ENCODE peak calls at places on chromosomes 5 and 9, in four cellular contexts. U, A, X and P are unnamed samples.

GRCh38 chr9:28648723-28649122 is 1075.4 kb upstream of the C9orf72 start:
- DNase-seq in A (no peak), X (no peak), U (no peak), P (no peak)

GRCh38 chr9:95003694-95004451 is 277.4 kb downstream of the AOPEP start:
- DNase-seq in U (peak), A (peak), X (peak), P (peak)

GRCh38 chr5:169099801-169100734 is 200.9 kb downstream of the SLIT3 start:
- DNase-seq in A (peak), X (no peak), U (no peak), P (no peak)

GRCh38 chr5:147558826-147559225 is 49.0 kb upstream of the DPYSL3 start:
- DNase-seq in A (peak), X (peak), U (peak), P (peak)

GRCh38 chr9:78035369-78035993 is 3.9 kb upstream of the GNAQ start:
- DNase-seq in A (peak), U (peak), X (peak), P (peak)

GRCh38 chr9:106324596-106325280 is 538.2 kb upstream of the ZNF462 start:
- DNase-seq in X (no peak), U (no peak), A (no peak), P (peak)

GRCh38 chr5:91125916-91126315 is 257.2 kb downstream of the ARRDC3 start:
- DNase-seq in X (no peak), A (no peak), U (no peak), P (no peak)

GRCh38 chr5:138352722-138353549 is 451 bp downstream of the KDM3B start:
- DNase-seq in A (peak), X (peak), U (peak), P (peak)

GRCh38 chr5:107670028-107670926 is 460 bp downstream of the EFNA5 start:
- DNase-seq in U (peak), A (peak), X (no peak), P (peak)

GRCh38 chr5:56123531-56124243 is 109.4 kb downstream of the ANKRD55 start:
- DNase-seq in U (peak), X (peak), A (peak), P (peak)

GRCh38 chr5:58871648-58872242 is 288.9 kb downstream of the RAB3C start:
- DNase-seq in X (peak), U (peak), A (peak), P (peak)

GRCh38 chr9:117744856-117745389 is 40.7 kb downstream of the TLR4 start:
- DNase-seq in A (no peak), X (no peak), U (peak), P (no peak)

GRCh38 chr5:94329115-94329514 is 289.3 kb downstream of the KIAA0825 start:
- DNase-seq in X (no peak), U (no peak), A (no peak), P (no peak)

GRCh38 chr9:121748080-121748479 is 96.6 kb downstream of the DAB2IP start:
- DNase-seq in X (no peak), U (no peak), A (no peak), P (no peak)

GRCh38 chr9:4024281-4024680 is 275.6 kb downstream of the GLIS3 start:
- DNase-seq in X (no peak), A (no peak), U (no peak), P (no peak)

GRCh38 chr5:32852535-32852934 is 141.4 kb downstream of the NPR3 start:
- DNase-seq in U (no peak), X (peak), A (no peak), P (peak)

GRCh38 chr5:9183306-9183705 is 362.6 kb downstream of the SEMA5A start:
- DNase-seq in A (no peak), U (no peak), X (no peak), P (no peak)

GRCh38 chr5:60377826-60378225 is 322.1 kb downstream of the DEPDC1B start:
- DNase-seq in U (no peak), X (no peak), A (no peak), P (no peak)

GRCh38 chr9:107481035-107481434 is 8.5 kb downstream of the KLF4 start:
- DNase-seq in X (no peak), A (no peak), U (no peak), P (no peak)

GRCh38 chr9:123389698-123390097 is 33.7 kb downstream of the CRB2 start:
- DNase-seq in U (no peak), A (no peak), X (no peak), P (no peak)

GRCh38 chr5:111752426-111752965 is 4.5 kb downstream of the NREP start:
- DNase-seq in A (no peak), X (no peak), U (no peak), P (no peak)

GRCh38 chr5:23257656-23258055 is 249.8 kb upstream of the PRDM9 start:
- DNase-seq in U (no peak), X (no peak), A (no peak), P (no peak)

GRCh38 chr9:115694014-115694413 is 459.6 kb upstream of the PAPPA start:
- DNase-seq in U (peak), A (no peak), X (peak), P (peak)

GRCh38 chr5:150781706-150782614 is 3.4 kb downstream of the SMIM3 start:
- DNase-seq in U (no peak), A (peak), X (no peak), P (no peak)

GRCh38 chr9:97992219-97992618 is 9.1 kb downstream of the ANP32B start:
- DNase-seq in X (no peak), U (no peak), A (no peak), P (no peak)

GRCh38 chr5:69484891-69485290 is 7.7 kb upstream of the OCLN start:
- DNase-seq in A (no peak), X (no peak), U (no peak), P (no peak)

GRCh38 chr9:17625644-17626388 is 47.0 kb downstream of the SH3GL2 start:
- DNase-seq in A (no peak), X (no peak), U (no peak), P (no peak)

GRCh38 chr5:125129151-125129806 is 382.8 kb upstream of the ZNF608 start:
- DNase-seq in X (no peak), U (no peak), A (no peak), P (no peak)

GRCh38 chr5:179284751-179285191 is 60.5 kb downstream of the ADAMTS2 start:
- DNase-seq in U (no peak), A (peak), X (no peak), P (no peak)

GRCh38 chr5:13003457-13003856 is 941.0 kb downstream of the DNAH5 start:
- DNase-seq in A (no peak), X (no peak), U (no peak), P (no peak)

GRCh38 chr9:114611516-114612271 is 603 bp downstream of the TMEM268 start:
- DNase-seq in A (peak), X (peak), U (peak), P (peak)

GRCh38 chr5:97006454-97006853 is 70.6 kb downstream of the LNPEP start:
- DNase-seq in U (no peak), A (no peak), X (no peak), P (no peak)

GRCh38 chr5:69265931-69266330 is 31.2 kb downstream of the CDK7 start:
- DNase-seq in U (peak), X (peak), A (peak), P (peak)

GRCh38 chr9:129202613-129203555 is 24.8 kb upstream of the IER5L start:
- DNase-seq in A (peak), X (peak), U (peak), P (peak)

GRCh38 chr5:61363715-61364114 is 31.7 kb downstream of the ZSWIM6 start:
- DNase-seq in U (no peak), X (no peak), A (no peak), P (no peak)

GRCh38 chr9:96071245-96072124 is 196.0 kb downstream of the ERCC6L2 start:
- DNase-seq in U (peak), X (peak), A (peak), P (no peak)
- TF ChIP-seq CTCF in U (peak), X (peak), A (peak), P (peak)

DNA sequence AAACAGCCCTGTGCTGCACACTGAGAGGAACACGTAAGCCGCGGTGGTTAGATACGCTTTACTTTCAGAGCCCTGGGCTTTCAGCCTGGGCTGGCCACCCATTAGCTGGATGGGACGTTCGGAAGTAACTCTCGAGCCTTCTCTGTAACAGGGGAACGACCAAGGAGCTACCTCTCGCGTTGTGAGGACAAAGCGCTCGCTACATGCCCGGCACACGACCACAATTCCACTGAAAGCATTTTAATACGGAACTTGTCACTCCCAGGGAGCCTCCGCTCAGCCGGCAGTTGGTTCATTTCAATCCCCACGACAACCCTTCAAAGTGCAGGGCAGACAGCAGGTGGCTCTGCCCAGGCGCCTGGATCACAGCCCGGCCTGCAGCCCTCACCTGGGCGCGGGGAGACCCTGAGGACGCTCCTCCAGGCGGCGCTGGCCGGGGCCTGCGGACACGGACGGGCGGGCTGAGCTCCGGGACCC is 368 bp downstream of the SURF1 start:
- DNase-seq in U (peak), X (no peak), A (no peak), P (no peak)
- TF ChIP-seq CTCF in U (no peak), X (no peak), A (no peak), P (no peak)

GRCh38 chr5:143023447-143024096 is 253.4 kb downstream of the ARHGAP26 start:
- DNase-seq in A (peak), U (no peak), X (no peak), P (no peak)
- TF ChIP-seq CTCF in A (no peak), U (no peak), X (no peak), P (no peak)

DNA sequence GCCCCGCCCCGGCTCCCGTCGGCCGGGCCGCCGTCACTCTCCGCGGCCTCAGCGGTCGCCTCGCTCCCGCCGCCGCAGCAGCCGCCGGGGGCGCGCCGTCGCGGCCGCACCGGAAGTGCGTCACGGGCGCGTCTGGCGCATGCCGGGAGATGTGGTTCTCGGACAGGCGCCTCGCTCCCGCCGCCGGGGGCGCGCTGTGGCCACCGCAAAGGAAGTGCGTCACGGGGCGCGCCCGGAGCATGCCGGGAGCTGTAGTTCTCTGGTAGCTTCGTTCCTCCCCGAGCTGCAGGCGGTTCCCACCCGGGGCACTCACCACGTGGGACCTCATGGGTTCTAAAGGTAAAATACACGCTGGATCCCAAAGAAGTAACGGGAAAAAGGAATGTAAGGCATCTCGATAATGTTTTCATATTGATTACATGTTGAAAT is at the start of gene UBAC1:
- DNase-seq in A (peak), U (peak), X (peak), P (peak)
- TF ChIP-seq CTCF in A (peak), U (peak), X (no peak), P (no peak)